ENCODE peak calls at places on chromosomes 11 and 22, in nine cellular contexts. S is mesendoderm; B is lung; P is lower lobe of right lung; A is CD4-positive, CD25-positive, alpha-beta regulatory T cell; G is tibial artery; Z is cardiac muscle cell; X is brain microvascular endothelial cell; H is colonic mucosa. Q is an unnamed sample. For H3K36me3, the result is how much of the 10 kb centered on the place peaks cover.

GRCh38 chr11:125100136-125100535 is 11.3 kb downstream of the TMEM218 start:
- DNase-seq in S (no peak), B (no peak), P (no peak), A (no peak), G (no peak), Z (no peak), X (no peak), H (no peak), Q (no peak)

GRCh38 chr22:19606332-19607197 is 82.4 kb upstream of the CLDN5 start:
- DNase-seq in S (no peak), B (no peak), P (no peak), A (no peak), G (no peak), Z (no peak), X (no peak), H (no peak), Q (no peak)

GRCh38 chr11:21814169-21814568 is 378.7 kb upstream of the ANO5 start:
- DNase-seq in S (no peak), B (no peak), P (no peak), A (no peak), G (no peak), Z (no peak), X (peak), H (no peak), Q (peak)

GRCh38 chr22:20239063-20239950 is 28.8 kb downstream of the RTN4R start:
- DNase-seq in S (no peak), B (no peak), P (no peak), A (no peak), G (no peak), Z (no peak), X (no peak), H (no peak), Q (no peak)

GRCh38 chr11:121540627-121541026 is 87.9 kb upstream of the SORL1-AS1 start:
- DNase-seq in S (no peak), B (no peak), P (no peak), A (no peak), G (no peak), Z (no peak), X (no peak), H (no peak), Q (no peak)

GRCh38 chr11:36123353-36124220 is 165.6 kb downstream of the COMMD9 start:
- DNase-seq in S (no peak), B (no peak), P (no peak), A (no peak), G (no peak), Z (no peak), X (peak), H (no peak), Q (no peak)

GRCh38 chr11:59755701-59756495 is 722 bp downstream of the STX3 start:
- DNase-seq in S (peak), B (peak), P (peak), A (peak), G (peak), Z (peak), X (peak), H (peak), Q (peak)

GRCh38 chr11:130894322-130895025 is 21.8 kb downstream of the SNX19 start:
- DNase-seq in S (peak), B (peak), P (peak), A (peak), G (peak), Z (peak), X (peak), H (peak), Q (peak)

GRCh38 chr11:102799656-102800339 is 1.8 kb upstream of the MMP1 start:
- DNase-seq in S (no peak), B (no peak), P (no peak), A (no peak), G (no peak), Z (no peak), X (peak), H (no peak), Q (no peak)

GRCh38 chr11:61793829-61794204 is 1.1 kb downstream of the FEN1 start:
- DNase-seq in S (no peak), B (no peak), P (no peak), A (no peak), G (no peak), Z (no peak), X (no peak), H (no peak), Q (no peak)

GRCh38 chr11:61792310-61793083 is at the start of the genes FEN1 and TMEM258:
- DNase-seq in S (peak), B (peak), P (peak), A (peak), G (peak), Z (peak), X (peak), H (peak), Q (peak)

GRCh38 chr11:61794579-61794978 is 1.9 kb downstream of the FEN1 start:
- DNase-seq in S (no peak), B (no peak), P (no peak), A (no peak), G (no peak), Z (no peak), X (no peak), H (no peak), Q (no peak)

GRCh38 chr11:61791737-61792309 is 576 bp downstream of the TMEM258 start:
- DNase-seq in S (peak), B (peak), P (peak), A (peak), G (peak), Z (peak), X (peak), H (peak), Q (peak)

DNA sequence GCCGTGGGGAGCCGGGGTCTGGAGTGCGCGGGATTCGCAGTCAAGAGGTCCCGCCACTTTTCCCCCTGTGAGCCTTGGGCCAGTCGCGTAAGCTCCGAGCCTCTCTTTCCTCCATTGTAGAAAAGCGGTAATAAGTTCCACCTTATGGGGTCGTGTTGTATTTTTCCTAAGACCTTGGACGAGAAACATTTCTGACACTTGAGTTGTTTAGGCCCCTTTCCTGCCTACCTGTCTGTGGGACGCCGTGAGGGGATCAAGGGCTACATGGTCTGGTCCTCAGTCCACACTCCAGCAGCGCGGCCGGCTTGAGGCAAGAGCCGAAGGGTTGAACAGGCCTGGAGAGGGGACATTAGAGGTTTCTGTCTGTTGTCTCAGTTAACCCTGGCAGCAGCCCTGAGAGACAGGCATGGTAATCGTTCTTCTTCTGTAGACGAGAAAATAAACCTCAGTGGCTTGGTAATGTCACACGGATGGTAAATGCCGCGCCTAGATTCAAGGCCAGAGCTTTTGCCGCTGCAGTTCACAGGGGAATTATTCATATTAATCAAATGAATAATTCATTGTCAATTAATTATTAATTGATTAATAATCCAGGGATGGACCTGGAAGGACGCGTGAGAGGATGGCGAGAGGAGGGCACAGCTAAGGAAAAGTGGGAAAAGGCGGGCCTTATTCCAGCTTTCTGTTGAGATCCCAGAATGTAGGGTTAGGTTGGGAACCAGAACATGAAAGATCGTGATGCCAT is 545 bp downstream of the FEN1 start:
- DNase-seq in S (no peak), B (no peak), P (no peak), A (no peak), G (no peak), Z (no peak), X (no peak), H (no peak), Q (no peak)
- H3K36me3 ChIP-seq in S (under half), B (under half), P (under half), A (under half), G (under half), Z (under half), X (under half), H (under half), Q (under half)

GRCh38 chr11:111935331-111936044 is 1.7 kb upstream of the DIXDC1 start:
- DNase-seq in S (no peak), B (no peak), P (no peak), A (no peak), G (no peak), Z (no peak), X (no peak), H (no peak), Q (no peak)
- H3K4me3 ChIP-seq in S (no peak), B (no peak), P (no peak), A (no peak), G (no peak), Z (no peak), X (no peak), H (no peak), Q (no peak)

DNA sequence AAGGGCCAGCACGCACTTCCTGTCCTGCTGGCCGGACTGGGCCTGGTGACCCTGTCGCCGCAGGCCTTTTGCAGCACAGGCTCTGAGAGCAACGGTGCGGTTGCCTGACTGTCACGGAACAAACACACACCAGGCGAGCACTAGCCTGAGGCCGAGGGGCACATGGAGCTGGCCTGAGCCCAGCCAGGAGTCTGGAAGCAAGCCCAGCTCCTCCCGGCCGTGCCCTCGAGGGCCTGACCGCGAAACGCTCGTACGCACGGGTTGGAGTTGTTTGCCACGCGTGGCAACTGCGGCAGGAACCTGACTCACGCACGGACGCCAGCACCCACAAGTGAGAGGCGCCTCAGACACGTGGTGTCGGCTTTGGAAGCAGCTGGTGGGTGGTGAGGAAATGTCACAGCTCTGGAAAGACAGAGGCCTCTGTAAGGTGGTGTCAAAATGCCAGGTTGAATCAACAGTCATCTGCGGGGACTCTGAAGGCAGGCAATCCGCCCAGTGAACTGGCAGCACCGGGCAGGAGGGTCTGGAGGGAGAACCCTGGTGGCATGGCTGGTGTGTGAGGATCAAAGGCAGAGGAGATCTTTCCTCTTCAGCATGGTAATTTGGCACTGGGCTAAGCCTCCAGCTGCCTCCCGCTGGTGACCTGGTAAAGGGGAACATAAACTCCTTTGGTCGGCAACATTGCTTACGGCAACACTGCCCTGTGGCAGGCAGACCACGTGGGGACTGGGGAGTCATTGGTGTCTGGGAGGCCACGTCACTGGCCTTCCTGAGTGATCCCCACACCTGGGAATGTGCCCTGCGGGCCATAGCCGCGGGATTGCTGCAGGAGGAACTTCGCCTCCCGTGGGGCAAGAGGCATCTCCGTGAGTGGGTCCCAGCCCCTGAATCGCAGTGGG is 15.3 kb upstream of the IL17REL start:
- DNase-seq in S (no peak), B (no peak), P (peak), A (no peak), G (peak), Z (no peak), X (no peak), H (no peak), Q (no peak)
- H3K27ac ChIP-seq in S (no peak), B (no peak), P (no peak), A (no peak), G (no peak), Z (no peak), X (no peak), H (no peak), Q (no peak)

GRCh38 chr11:24046731-24047130 is 450.1 kb upstream of the LUZP2 start:
- DNase-seq in S (no peak), B (no peak), P (no peak), A (no peak), G (no peak), Z (no peak), X (no peak), H (no peak), Q (no peak)

GRCh38 chr11:24043842-24044241 is 453.0 kb upstream of the LUZP2 start:
- DNase-seq in S (no peak), B (no peak), P (no peak), A (no peak), G (no peak), Z (no peak), X (no peak), H (no peak), Q (no peak)
- H3K36me3 ChIP-seq in S (under half), B (under half), P (under half), A (under half), G (under half), Z (under half), X (under half), H (under half), Q (under half)

DNA sequence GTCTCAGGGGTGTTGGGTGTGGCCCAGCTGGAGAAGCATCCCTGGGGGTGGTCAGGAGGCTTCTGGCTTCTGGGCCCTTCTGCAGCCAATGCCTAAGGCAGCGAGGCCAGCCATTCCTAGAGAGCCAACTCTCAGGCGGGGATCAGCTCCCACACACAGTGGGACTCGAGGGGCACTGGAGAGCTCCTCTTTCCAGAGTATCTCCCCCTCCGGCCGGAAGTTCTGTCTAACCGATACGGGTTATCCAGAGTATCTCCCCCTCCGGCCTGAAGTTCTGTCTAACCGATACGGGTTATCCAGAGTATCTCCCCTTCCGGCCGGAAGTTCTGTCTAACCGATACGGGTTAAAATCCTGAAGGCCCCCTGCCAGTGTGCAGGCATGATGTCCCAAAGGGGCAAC is 71.2 kb upstream of the B3GAT1 start:
- DNase-seq in S (no peak), B (no peak), P (no peak), A (no peak), G (no peak), Z (no peak), X (no peak), H (no peak), Q (no peak)
- H3K4me3 ChIP-seq in S (no peak), B (no peak), P (no peak), A (no peak), G (no peak), Z (no peak), X (no peak), H (no peak), Q (no peak)

GRCh38 chr22:28741200-28741757 is 341 bp downstream of the CHEK2 start:
- DNase-seq in S (no peak), B (no peak), P (no peak), A (no peak), G (no peak), Z (peak), X (no peak), H (no peak), Q (no peak)
- H3K27ac ChIP-seq in S (no peak), B (no peak), P (no peak), A (peak), G (no peak), Z (no peak), X (peak), H (peak), Q (peak)

GRCh38 chr22:35326854-35327562 is 27.3 kb downstream of the TOM1 start:
- DNase-seq in S (no peak), B (no peak), P (no peak), A (no peak), G (no peak), Z (no peak), X (no peak), H (no peak), Q (no peak)
- H3K36me3 ChIP-seq in S (under half), B (half or more), P (half or more), A (half or more), G (half or more), Z (under half), X (half or more), H (under half), Q (under half)

Q was measured in body of pancreas.